ENCODE peak calls at places on chromosomes 12 and 14, in six cellular contexts. V is NCI-H1436, H is glutamatergic neuron, T is neural progenitor cell, I is kidney tubule cell, Q is activated T-cell treated with anti-CD3 and anti-CD28 coated beads for 1 hour. Y is an unnamed sample.

GRCh38 chr12:11711675-11712327 is 62.3 kb downstream of the ETV6 start:
- DNase-seq in Q (no peak), T (no peak), I (no peak), H (no peak), V (no peak), Y (no peak)

GRCh38 chr12:6934110-6934509 is 6.4 kb downstream of the ATN1 start:
- DNase-seq in T (no peak), V (no peak), I (peak; percentile 37), Q (no peak), H (no peak), Y (no peak)

GRCh38 chr14:76985540-76986260 is 42.8 kb downstream of the IRF2BPL start:
- DNase-seq in H (no peak), I (peak; percentile 90), T (peak; percentile 65), V (no peak), Q (no peak), Y (no peak)

GRCh38 chr12:117867348-117867747 is 101.4 kb downstream of the KSR2 start:
- DNase-seq in T (no peak), H (no peak), V (no peak), I (no peak), Q (no peak), Y (no peak)

GRCh38 chr14:73829526-73830431 is 21.9 kb upstream of the PTGR2 start:
- DNase-seq in I (peak; percentile 99), Q (no peak), V (no peak), T (no peak), H (no peak), Y (peak; percentile 81)

GRCh38 chr12:58745348-58746125 is 174.8 kb downstream of the LRIG3 start:
- DNase-seq in T (peak; percentile 52), Q (no peak), H (no peak), V (no peak), I (no peak), Y (no peak)

GRCh38 chr14:51996148-51996746 is 6.9 kb downstream of the RTRAF start:
- DNase-seq in H (no peak), V (no peak), T (peak; percentile 32), I (peak; percentile 35), Q (no peak), Y (no peak)

GRCh38 chr12:57632898-57633825 is at the start of gene B4GALNT1:
- DNase-seq in I (peak; percentile 57), V (peak; percentile 76), Q (peak; percentile 55), T (peak; percentile 89), H (peak; percentile 87), Y (no peak)

GRCh38 chr14:106062502-106063272 is 536.3 kb downstream of the TMEM121 start:
- DNase-seq in I (no peak), Q (no peak), T (no peak), V (no peak), H (no peak), Y (no peak)

GRCh38 chr12:104953323-104953722 is 4.8 kb downstream of the SLC41A2 start:
- DNase-seq in Q (no peak), T (no peak), V (no peak), I (peak; percentile 68), H (no peak), Y (no peak)

GRCh38 chr12:89783321-89784060 is 74.9 kb upstream of the ATP2B1 start:
- DNase-seq in V (no peak), H (no peak), T (no peak), Q (no peak), I (peak; percentile 46), Y (no peak)

GRCh38 chr14:103185051-103186027 is 62.1 kb downstream of the TNFAIP2 start:
- DNase-seq in I (peak; percentile 59), V (peak; percentile 54), Q (no peak), H (no peak), T (peak; percentile 53), Y (no peak)

GRCh38 chr12:27297576-27297975 is 35.1 kb upstream of the BMAL2 start:
- DNase-seq in Q (no peak), H (no peak), T (no peak), I (no peak), V (no peak), Y (no peak)

GRCh38 chr14:51602176-51602759 is 49.4 kb upstream of the FRMD6 start:
- DNase-seq in V (no peak), H (no peak), T (no peak), Q (no peak), I (no peak), Y (no peak)

GRCh38 chr14:58944226-58944769 is 244.2 kb upstream of the DAAM1 start:
- DNase-seq in T (peak; percentile 29), H (peak; percentile 61), V (peak; percentile 62), Q (no peak), I (no peak), Y (no peak)

GRCh38 chr12:92021665-92022033 is 124.0 kb downstream of the BTG1 start:
- DNase-seq in Q (no peak), I (no peak), T (peak; percentile 74), V (no peak), H (peak; percentile 27), Y (no peak)

GRCh38 chr12:75130811-75131210 is 78.8 kb downstream of the KCNC2 start:
- DNase-seq in H (peak; percentile 50), T (no peak), I (no peak), V (no peak), Q (no peak), Y (no peak)

GRCh38 chr12:530308-530707 is 70.6 kb downstream of the B4GALNT3 start:
- DNase-seq in Q (no peak), I (peak; percentile 77), T (no peak), H (no peak), V (no peak), Y (no peak)

GRCh38 chr12:69508581-69508980 is 38.4 kb downstream of the FRS2 start:
- DNase-seq in H (no peak), Q (no peak), T (no peak), V (no peak), I (no peak), Y (no peak)

GRCh38 chr12:2149091-2149490 is 96.3 kb downstream of the CACNA1C start:
- DNase-seq in V (no peak), I (no peak), Q (no peak), H (no peak), T (no peak), Y (no peak)

GRCh38 chr12:108568653-108569154 is 6.3 kb downstream of the ISCU start:
- DNase-seq in H (no peak), I (no peak), T (no peak), Q (peak; percentile 38), V (no peak), Y (peak; percentile 39)

GRCh38 chr12:114769634-114770033 is 85.7 kb upstream of the TBX3 start:
- DNase-seq in Q (no peak), V (no peak), T (no peak), I (no peak), H (no peak), Y (no peak)